ENCODE peak calls at places on chromosomes 6 and 20, in six cellular contexts. One of them, this sample, is unnamed.

GRCh38 chr6:139483082-139483481 is 108.6 kb upstream of the CITED2 start:
- DNase-seq in neural crest cell: no peak
- DNase-seq in A549: no peak
- DNase-seq in adrenal gland: no peak
- DNase-seq in CD4-positive, alpha-beta T cell: no peak
- DNase-seq in IMR-90: no peak
- DNase-seq in this sample: no peak

GRCh38 chr20:1033751-1034419 is 31.8 kb upstream of the RSPO4 start:
- DNase-seq in IMR-90: no peak
- DNase-seq in adrenal gland: peak
- DNase-seq in A549: no peak
- DNase-seq in neural crest cell: no peak
- DNase-seq in CD4-positive, alpha-beta T cell: no peak
- DNase-seq in this sample: no peak

GRCh38 chr6:63805808-63806572 is 170.4 kb downstream of the PHF3 start:
- DNase-seq in CD4-positive, alpha-beta T cell: no peak
- DNase-seq in A549: peak
- DNase-seq in adrenal gland: peak
- DNase-seq in IMR-90: peak
- DNase-seq in neural crest cell: no peak
- DNase-seq in this sample: no peak

GRCh38 chr20:5785146-5785545 is 34.9 kb downstream of the SHLD1 start:
- DNase-seq in CD4-positive, alpha-beta T cell: no peak
- DNase-seq in A549: no peak
- DNase-seq in IMR-90: no peak
- DNase-seq in adrenal gland: no peak
- DNase-seq in neural crest cell: no peak
- DNase-seq in this sample: no peak

GRCh38 chr6:53615633-53616449 is 49.7 kb downstream of the KLHL31 start:
- DNase-seq in adrenal gland: peak
- DNase-seq in CD4-positive, alpha-beta T cell: no peak
- DNase-seq in IMR-90: peak
- DNase-seq in neural crest cell: no peak
- DNase-seq in A549: peak
- DNase-seq in this sample: no peak

GRCh38 chr6:112464901-112465661 is 118.0 kb downstream of the RFPL4B start:
- DNase-seq in neural crest cell: no peak
- DNase-seq in adrenal gland: no peak
- DNase-seq in IMR-90: no peak
- DNase-seq in A549: no peak
- DNase-seq in CD4-positive, alpha-beta T cell: no peak
- DNase-seq in this sample: no peak

GRCh38 chr6:31836676-31837611 is 9.4 kb downstream of the HSPA1B start:
- DNase-seq in adrenal gland: no peak
- DNase-seq in CD4-positive, alpha-beta T cell: no peak
- DNase-seq in neural crest cell: no peak
- DNase-seq in IMR-90: peak
- DNase-seq in A549: no peak
- DNase-seq in this sample: no peak

GRCh38 chr6:90492369-90492768 is 94.5 kb downstream of the MAP3K7 start:
- DNase-seq in neural crest cell: no peak
- DNase-seq in adrenal gland: no peak
- DNase-seq in CD4-positive, alpha-beta T cell: no peak
- DNase-seq in IMR-90: no peak
- DNase-seq in A549: no peak
- DNase-seq in this sample: no peak

GRCh38 chr6:116268589-116269293 is 11.0 kb downstream of the TSPYL1 start:
- DNase-seq in adrenal gland: no peak
- DNase-seq in A549: peak
- DNase-seq in neural crest cell: no peak
- DNase-seq in IMR-90: peak
- DNase-seq in CD4-positive, alpha-beta T cell: no peak
- DNase-seq in this sample: no peak

GRCh38 chr6:127051571-127052260 is 66.8 kb upstream of the RSPO3 start:
- DNase-seq in CD4-positive, alpha-beta T cell: no peak
- DNase-seq in adrenal gland: no peak
- DNase-seq in neural crest cell: no peak
- DNase-seq in A549: no peak
- DNase-seq in IMR-90: peak
- DNase-seq in this sample: no peak

GRCh38 chr20:35329435-35330139 is 37.4 kb upstream of the FAM83C start:
- DNase-seq in CD4-positive, alpha-beta T cell: peak
- DNase-seq in neural crest cell: peak
- DNase-seq in adrenal gland: peak
- DNase-seq in A549: peak
- DNase-seq in IMR-90: peak
- DNase-seq in this sample: no peak

GRCh38 chr6:20173833-20174796 is 38.2 kb downstream of the MBOAT1 start:
- DNase-seq in CD4-positive, alpha-beta T cell: no peak
- DNase-seq in adrenal gland: no peak
- DNase-seq in neural crest cell: no peak
- DNase-seq in IMR-90: no peak
- DNase-seq in A549: no peak
- DNase-seq in this sample: no peak

GRCh38 chr20:33863440-33864323 is 52.5 kb downstream of the CHMP4B start:
- DNase-seq in adrenal gland: no peak
- DNase-seq in A549: no peak
- DNase-seq in CD4-positive, alpha-beta T cell: no peak
- DNase-seq in IMR-90: no peak
- DNase-seq in neural crest cell: no peak
- DNase-seq in this sample: no peak

GRCh38 chr6:122803056-122803695 is 14.1 kb downstream of the SMPDL3A start:
- DNase-seq in A549: no peak
- DNase-seq in CD4-positive, alpha-beta T cell: no peak
- DNase-seq in IMR-90: peak
- DNase-seq in adrenal gland: no peak
- DNase-seq in neural crest cell: no peak
- DNase-seq in this sample: no peak

GRCh38 chr6:158213925-158214674 is 46.0 kb downstream of the GTF2H5 start:
- DNase-seq in IMR-90: peak
- DNase-seq in CD4-positive, alpha-beta T cell: peak
- DNase-seq in neural crest cell: peak
- DNase-seq in A549: peak
- DNase-seq in adrenal gland: peak
- DNase-seq in this sample: no peak

GRCh38 chr6:101296184-101296583 is 97.3 kb upstream of the GRIK2 start:
- DNase-seq in neural crest cell: no peak
- DNase-seq in IMR-90: peak
- DNase-seq in adrenal gland: no peak
- DNase-seq in CD4-positive, alpha-beta T cell: no peak
- DNase-seq in A549: no peak
- DNase-seq in this sample: no peak

GRCh38 chr20:62304331-62305148 is 1.7 kb downstream of the ADRM1 start:
- DNase-seq in IMR-90: no peak
- DNase-seq in neural crest cell: no peak
- DNase-seq in CD4-positive, alpha-beta T cell: no peak
- DNase-seq in adrenal gland: no peak
- DNase-seq in A549: peak
- DNase-seq in this sample: no peak

GRCh38 chr20:59159091-59159821 is 4.4 kb upstream of the ZNF831 start:
- DNase-seq in CD4-positive, alpha-beta T cell: peak
- DNase-seq in IMR-90: no peak
- DNase-seq in A549: no peak
- DNase-seq in neural crest cell: no peak
- DNase-seq in adrenal gland: no peak
- DNase-seq in this sample: no peak

GRCh38 chr6:43962458-43962857 is 164.8 kb downstream of the MRPL14 start:
- DNase-seq in A549: no peak
- DNase-seq in CD4-positive, alpha-beta T cell: no peak
- DNase-seq in neural crest cell: no peak
- DNase-seq in adrenal gland: no peak
- DNase-seq in IMR-90: peak
- DNase-seq in this sample: no peak

GRCh38 chr6:108106694-108107093 is 32.2 kb upstream of the OSTM1 start:
- DNase-seq in IMR-90: no peak
- DNase-seq in A549: no peak
- DNase-seq in CD4-positive, alpha-beta T cell: no peak
- DNase-seq in adrenal gland: no peak
- DNase-seq in neural crest cell: no peak
- DNase-seq in this sample: no peak

GRCh38 chr6:107698146-107698545 is 126.0 kb downstream of the SCML4 start:
- DNase-seq in adrenal gland: peak
- DNase-seq in CD4-positive, alpha-beta T cell: no peak
- DNase-seq in neural crest cell: no peak
- DNase-seq in A549: no peak
- DNase-seq in IMR-90: peak
- DNase-seq in this sample: no peak

GRCh38 chr20:25314497-25315417 is 66.9 kb downstream of the PYGB start:
- DNase-seq in CD4-positive, alpha-beta T cell: no peak
- DNase-seq in neural crest cell: no peak
- DNase-seq in A549: no peak
- DNase-seq in adrenal gland: no peak
- DNase-seq in IMR-90: no peak
- DNase-seq in this sample: peak

GRCh38 chr20:47551841-47552240 is 50.2 kb downstream of the NCOA3 start:
- DNase-seq in adrenal gland: peak
- DNase-seq in CD4-positive, alpha-beta T cell: no peak
- DNase-seq in neural crest cell: no peak
- DNase-seq in A549: peak
- DNase-seq in IMR-90: no peak
- DNase-seq in this sample: no peak

GRCh38 chr6:44561062-44561591 is 173.6 kb downstream of the CDC5L start:
- DNase-seq in A549: no peak
- DNase-seq in adrenal gland: no peak
- DNase-seq in CD4-positive, alpha-beta T cell: no peak
- DNase-seq in neural crest cell: no peak
- DNase-seq in IMR-90: no peak
- DNase-seq in this sample: no peak

GRCh38 chr6:67694127-67694526 is 941.0 kb upstream of the ADGRB3 start:
- DNase-seq in adrenal gland: no peak
- DNase-seq in CD4-positive, alpha-beta T cell: no peak
- DNase-seq in IMR-90: no peak
- DNase-seq in neural crest cell: no peak
- DNase-seq in A549: no peak
- DNase-seq in this sample: no peak

GRCh38 chr6:67698534-67698933 is 936.5 kb upstream of the ADGRB3 start:
- DNase-seq in adrenal gland: no peak
- DNase-seq in CD4-positive, alpha-beta T cell: no peak
- DNase-seq in A549: no peak
- DNase-seq in neural crest cell: no peak
- DNase-seq in IMR-90: no peak
- DNase-seq in this sample: no peak
- TF ChIP-seq CTCF in adrenal gland: no peak
- TF ChIP-seq CTCF in CD4-positive, alpha-beta T cell: no peak
- TF ChIP-seq CTCF in A549: no peak
- TF ChIP-seq CTCF in neural crest cell: no peak
- TF ChIP-seq CTCF in IMR-90: no peak
- TF ChIP-seq CTCF in this sample: no peak

DNA sequence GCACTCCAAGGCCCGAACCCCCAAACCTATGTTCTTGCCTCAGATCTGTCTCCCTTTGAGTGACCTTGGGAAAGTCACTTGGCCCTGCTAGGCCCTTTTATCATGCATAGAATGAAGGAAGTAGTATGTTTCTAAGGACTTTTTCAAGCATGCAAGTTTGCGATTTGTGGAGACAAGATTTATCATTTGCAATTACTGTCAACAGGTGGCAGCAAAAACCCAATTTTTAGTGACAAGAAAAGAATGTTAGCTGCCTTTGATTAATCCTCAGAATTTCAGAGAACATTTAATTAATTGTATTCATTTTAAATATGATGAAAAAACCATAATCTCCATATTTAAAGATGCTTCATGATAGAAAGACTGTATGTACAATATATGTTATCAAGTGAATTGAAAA is 28.3 kb upstream of the PREP start:
- DNase-seq in adrenal gland: no peak
- DNase-seq in IMR-90: peak
- DNase-seq in CD4-positive, alpha-beta T cell: no peak
- DNase-seq in neural crest cell: peak
- DNase-seq in A549: peak
- DNase-seq in this sample: no peak
- TF ChIP-seq CTCF in adrenal gland: peak
- TF ChIP-seq CTCF in IMR-90: peak
- TF ChIP-seq CTCF in CD4-positive, alpha-beta T cell: peak
- TF ChIP-seq CTCF in neural crest cell: peak
- TF ChIP-seq CTCF in A549: peak
- TF ChIP-seq CTCF in this sample: no peak

DNA sequence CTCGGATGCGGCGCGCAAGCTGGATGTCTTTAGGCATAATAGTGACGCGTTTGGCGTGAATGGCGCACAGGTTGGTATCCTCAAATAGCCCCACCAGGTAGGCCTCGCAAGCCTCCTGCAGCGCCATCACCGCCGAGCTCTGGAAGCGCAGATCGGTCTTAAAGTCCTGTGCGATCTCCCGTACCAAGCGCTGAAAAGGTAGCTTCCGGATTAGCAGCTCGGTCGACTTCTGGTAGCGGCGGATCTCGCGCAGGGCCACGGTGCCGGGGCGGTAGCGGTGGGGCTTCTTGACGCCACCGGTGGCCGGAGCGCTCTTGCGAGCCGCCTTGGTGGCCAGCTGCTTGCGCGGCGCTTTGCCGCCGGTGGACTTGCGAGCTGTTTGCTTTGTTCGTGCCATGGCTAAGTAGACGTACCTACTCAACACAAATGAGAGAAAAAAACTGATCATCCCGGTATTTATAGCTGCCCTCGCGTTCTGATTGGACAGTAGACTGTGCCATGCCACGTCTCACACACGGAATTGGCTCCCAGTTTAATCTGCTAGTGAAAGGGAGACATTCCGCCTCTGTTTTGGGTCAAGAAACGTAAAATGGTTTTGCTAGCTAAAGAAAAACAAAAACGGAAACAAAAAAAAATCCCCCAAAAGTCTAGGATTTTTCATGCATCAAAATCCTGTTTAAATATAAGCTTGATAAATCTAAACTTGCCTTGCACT is 40.1 kb downstream of the OR2B2 start:
- DNase-seq in A549: peak
- DNase-seq in adrenal gland: peak
- DNase-seq in neural crest cell: peak
- DNase-seq in CD4-positive, alpha-beta T cell: peak
- DNase-seq in IMR-90: peak
- DNase-seq in this sample: no peak
- TF ChIP-seq CTCF in A549: no peak
- TF ChIP-seq CTCF in adrenal gland: no peak
- TF ChIP-seq CTCF in neural crest cell: no peak
- TF ChIP-seq CTCF in CD4-positive, alpha-beta T cell: peak
- TF ChIP-seq CTCF in IMR-90: peak
- TF ChIP-seq CTCF in this sample: no peak

DNA sequence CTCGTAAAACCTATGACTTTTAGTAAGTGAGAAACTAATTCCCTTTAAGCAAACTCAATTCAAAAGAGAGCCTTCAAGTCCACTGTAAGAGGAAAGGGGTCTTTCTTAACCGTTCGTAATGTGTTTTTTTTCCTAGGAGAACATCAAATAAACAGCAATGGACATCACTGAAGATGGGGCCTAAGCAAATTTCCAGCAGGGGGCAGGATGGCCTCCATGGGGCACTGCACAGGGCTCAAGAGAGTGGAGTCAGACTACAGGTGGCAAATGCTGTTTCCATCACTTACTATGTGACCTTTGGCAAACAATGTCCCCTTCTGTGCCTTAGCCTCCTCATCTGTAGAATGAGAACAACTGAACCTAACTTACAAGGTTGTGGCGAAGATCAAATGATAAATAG is 88.7 kb downstream of the ARHGAP18 start:
- DNase-seq in neural crest cell: no peak
- DNase-seq in IMR-90: no peak
- DNase-seq in A549: no peak
- DNase-seq in CD4-positive, alpha-beta T cell: peak
- DNase-seq in adrenal gland: no peak
- DNase-seq in this sample: no peak
- TF ChIP-seq CTCF in neural crest cell: peak
- TF ChIP-seq CTCF in IMR-90: peak
- TF ChIP-seq CTCF in A549: no peak
- TF ChIP-seq CTCF in CD4-positive, alpha-beta T cell: no peak
- TF ChIP-seq CTCF in adrenal gland: no peak
- TF ChIP-seq CTCF in this sample: no peak

GRCh38 chr6:54646551-54647300 is 199.8 kb upstream of the FAM83B start:
- DNase-seq in CD4-positive, alpha-beta T cell: no peak
- DNase-seq in IMR-90: no peak
- DNase-seq in A549: no peak
- DNase-seq in neural crest cell: no peak
- DNase-seq in adrenal gland: no peak
- DNase-seq in this sample: no peak
- TF ChIP-seq CTCF in CD4-positive, alpha-beta T cell: no peak
- TF ChIP-seq CTCF in IMR-90: no peak
- TF ChIP-seq CTCF in A549: no peak
- TF ChIP-seq CTCF in neural crest cell: no peak
- TF ChIP-seq CTCF in adrenal gland: no peak
- TF ChIP-seq CTCF in this sample: no peak

This sample was measured in omental fat pad.